ENCODE peak calls at places on chromosomes 16 and 17, in ten cellular contexts. Y is NCI-H2081 treated with DMSO at 0.1 percent for 48 hours; L is dorsolateral prefrontal cortex; O is stimulated activated CD4-positive, alpha-beta T cell treated with anti-CD3 and anti-CD28 coated beads, Interleukin-4, amount 100 ng/mL, for 48 hours; P is NCI-H460; M is AG04450; G is NCI-H774; V is GM13976; A is ACHN; R is uterus. Z is an unnamed sample.
A peak's percentile ranks its signal among the peaks of the same experiment; 100 is the strongest.

GRCh38 chr16:73143681-73144370 is 95.9 kb upstream of the ZFHX3 start:
- DNase-seq in Y (no peak), L (no peak), O (no peak), P (no peak), M (no peak), G (no peak), V (no peak), A (no peak), R (no peak), Z (peak; percentile 52)

GRCh38 chr16:56930516-56931252 is 1.3 kb upstream of the HERPUD1 start:
- DNase-seq in Y (no peak), L (no peak), O (no peak), P (no peak), M (no peak), G (no peak), V (no peak), A (no peak), R (no peak), Z (no peak)

GRCh38 chr17:33261911-33262665 is 31.0 kb downstream of the ASIC2 start:
- DNase-seq in Y (no peak), L (no peak), O (no peak), P (no peak), M (no peak), G (no peak), V (no peak), A (no peak), R (no peak), Z (no peak)

GRCh38 chr16:59988591-59988990 is 1254.5 kb upstream of the GOT2 start:
- DNase-seq in Y (no peak), L (no peak), O (no peak), P (no peak), M (no peak), G (no peak), V (no peak), A (no peak), R (no peak), Z (no peak)

GRCh38 chr16:70805787-70806186 is 4.8 kb upstream of the VAC14 start:
- DNase-seq in Y (no peak), L (no peak), O (no peak), P (no peak), M (peak; percentile 38), G (no peak), V (no peak), A (no peak), R (no peak), Z (peak; percentile 38)

GRCh38 chr17:30905742-30906100 is 317 bp downstream of the TEFM start:
- DNase-seq in Y (no peak), L (no peak), O (no peak), P (peak; percentile 13), M (no peak), G (no peak), V (peak; percentile 53), A (peak; percentile 21), R (no peak), Z (no peak)

GRCh38 chr17:71613996-71614395 is 506.8 kb upstream of the SOX9 start:
- DNase-seq in Y (peak; percentile 70), L (no peak), O (no peak), P (no peak), M (no peak), G (no peak), V (no peak), A (no peak), R (no peak), Z (no peak)

GRCh38 chr16:86676216-86676800 is 98.0 kb downstream of the FOXL1 start:
- DNase-seq in Y (no peak), L (no peak), O (no peak), P (no peak), M (peak; percentile 42), G (no peak), V (no peak), A (no peak), R (no peak), Z (peak; percentile 27)

GRCh38 chr17:39462644-39463375 is 1.5 kb downstream of the CDK12 start:
- DNase-seq in Y (no peak), L (no peak), O (no peak), P (no peak), M (no peak), G (no peak), V (no peak), A (no peak), R (no peak), Z (peak; percentile 21)

GRCh38 chr16:28304214-28304613 is 11.9 kb downstream of the SBK1 start:
- DNase-seq in Y (no peak), L (no peak), O (no peak), P (peak; percentile 61), M (no peak), G (no peak), V (no peak), A (peak; percentile 70), R (no peak), Z (peak; percentile 58)

GRCh38 chr17:15321556-15322250 is 19.7 kb downstream of the TEKT3 start:
- DNase-seq in Y (no peak), L (no peak), O (no peak), P (no peak), M (peak; percentile 34), G (no peak), V (no peak), A (no peak), R (no peak), Z (peak; percentile 53)

GRCh38 chr16:67683767-67684166 is 17.2 kb downstream of the C16orf86 start:
- DNase-seq in Y (no peak), L (no peak), O (no peak), P (no peak), M (no peak), G (no peak), V (no peak), A (no peak), R (no peak), Z (no peak)

GRCh38 chr17:36920032-36921000 is 17.0 kb upstream of the LHX1 start:
- DNase-seq in Y (no peak), L (no peak), O (no peak), P (no peak), M (no peak), G (no peak), V (no peak), A (peak; percentile 84), R (no peak), Z (no peak)

GRCh38 chr17:64057701-64058263 is 37.3 kb upstream of the ICAM2 start:
- DNase-seq in Y (no peak), L (no peak), O (no peak), P (no peak), M (no peak), G (no peak), V (no peak), A (no peak), R (no peak), Z (peak; percentile 42)

GRCh38 chr17:69246726-69247375 is 18.2 kb upstream of the ABCA10 start:
- DNase-seq in Y (no peak), L (no peak), O (no peak), P (peak; percentile 59), M (no peak), G (peak; percentile 52), V (peak; percentile 38), A (peak; percentile 58), R (no peak), Z (peak; percentile 66)

GRCh38 chr16:49095539-49095938 is 186.1 kb downstream of the CBLN1 start:
- DNase-seq in Y (no peak), L (no peak), O (no peak), P (no peak), M (no peak), G (no peak), V (no peak), A (no peak), R (no peak), Z (no peak)

GRCh38 chr16:54116126-54116525 is 170.5 kb downstream of the IRX3 start:
- DNase-seq in Y (no peak), L (no peak), O (no peak), P (no peak), M (no peak), G (no peak), V (no peak), A (no peak), R (no peak), Z (no peak)

GRCh38 chr17:18995220-18995619 is 9.3 kb downstream of the FAM83G start:
- DNase-seq in Y (no peak), L (no peak), O (no peak), P (no peak), M (no peak), G (no peak), V (no peak), A (no peak), R (no peak), Z (no peak)

GRCh38 chr16:4379001-4379688 is 7.5 kb downstream of the VASN start:
- DNase-seq in Y (no peak), L (no peak), O (no peak), P (no peak), M (no peak), G (no peak), V (no peak), A (no peak), R (no peak), Z (no peak)

GRCh38 chr16:67282447-67282805 is 3.1 kb downstream of the PLEKHG4 start:
- DNase-seq in Y (no peak), L (no peak), O (no peak), P (no peak), M (no peak), G (no peak), V (no peak), A (no peak), R (no peak), Z (no peak)

GRCh38 chr16:65249768-65250167 is 127.9 kb upstream of the CDH11 start:
- DNase-seq in Y (no peak), L (no peak), O (no peak), P (no peak), M (no peak), G (no peak), V (no peak), A (no peak), R (peak; percentile 69), Z (peak; percentile 75)

GRCh38 chr17:68732301-68732749 is 131.2 kb upstream of the FAM20A start:
- DNase-seq in Y (no peak), L (no peak), O (no peak), P (no peak), M (no peak), G (no peak), V (no peak), A (no peak), R (no peak), Z (peak; percentile 47)

GRCh38 chr17:46977750-46978488 is 1.1 kb downstream of the RPRML start:
- DNase-seq in Y (no peak), L (no peak), O (no peak), P (no peak), M (no peak), G (no peak), V (no peak), A (no peak), R (no peak), Z (no peak)

GRCh38 chr16:30032083-30032819 is 1.2 kb upstream of the TLCD3B start:
- DNase-seq in Y (no peak), L (peak; percentile 70), O (peak; percentile 52), P (peak; percentile 65), M (no peak), G (peak; percentile 53), V (peak; percentile 88), A (peak; percentile 78), R (peak; percentile 36), Z (peak; percentile 67)

GRCh38 chr17:66900126-66901010 is 64.1 kb upstream of the CACNG4 start:
- DNase-seq in Y (no peak), L (no peak), O (no peak), P (no peak), M (no peak), G (peak; percentile 27), V (no peak), A (peak; percentile 8), R (no peak), Z (peak; percentile 14)

GRCh38 chr16:1691956-1692355 is 13.9 kb downstream of the JPT2 start:
- DNase-seq in Y (no peak), L (no peak), O (no peak), P (no peak), M (no peak), G (no peak), V (no peak), A (peak; percentile 92), R (no peak), Z (peak; percentile 66)

Z was measured in fibroblast of villous mesenchyme.